ENCODE peak calls at places on chromosome 1, in seven cellular contexts. W is CD4-positive, alpha-beta T cell; U is A549; N is esophagus squamous epithelium; Y is PC-9; L is tibial artery; G is psoas muscle. M is an unnamed sample.

GRCh38 chr1:16162163-16162822 is 6.4 kb upstream of the EPHA2 start:
- DNase-seq in Y (peak; percentile 9), G (no peak), U (no peak), W (peak; percentile 49), N (no peak), L (no peak), M (no peak)

GRCh38 chr1:75423616-75424015 is 187.3 kb downstream of the SLC44A5 start:
- DNase-seq in U (no peak), N (no peak), W (no peak), G (no peak), L (no peak), Y (no peak), M (no peak)

GRCh38 chr1:28804071-28804470 is 7.9 kb upstream of the OPRD1 start:
- DNase-seq in U (no peak), G (no peak), W (no peak), Y (no peak), N (no peak), L (no peak), M (no peak)

GRCh38 chr1:214205053-214205452 is 75.9 kb upstream of the SMYD2 start:
- DNase-seq in N (no peak), U (no peak), W (no peak), L (no peak), Y (no peak), G (no peak), M (no peak)

GRCh38 chr1:224212618-224213037 is 29.6 kb downstream of the DEGS1 start:
- DNase-seq in Y (peak; percentile 94), G (peak; percentile 59), N (no peak), W (no peak), L (no peak), U (no peak), M (no peak)

GRCh38 chr1:100304921-100305320 is 38.9 kb downstream of the RTCA start:
- DNase-seq in G (no peak), N (no peak), W (no peak), L (no peak), U (no peak), Y (no peak), M (no peak)

GRCh38 chr1:31310131-31310530 is 13.3 kb downstream of the ZCCHC17 start:
- DNase-seq in L (no peak), Y (no peak), N (no peak), W (no peak), U (no peak), G (no peak), M (no peak)

GRCh38 chr1:115112496-115113375 is 23.4 kb upstream of the TSPAN2 start:
- DNase-seq in L (no peak), G (no peak), U (no peak), Y (no peak), W (peak; percentile 47), N (no peak), M (no peak)

GRCh38 chr1:101147381-101147780 is 89.4 kb upstream of the S1PR1 start:
- DNase-seq in N (no peak), L (no peak), Y (peak; percentile 29), G (no peak), U (no peak), W (no peak), M (no peak)

GRCh38 chr1:210726621-210727020 is 397.9 kb downstream of the HHAT start:
- DNase-seq in U (no peak), Y (no peak), L (no peak), W (no peak), N (no peak), G (no peak), M (no peak)

GRCh38 chr1:214569357-214570004 is 18.1 kb upstream of the PTPN14 start:
- DNase-seq in L (no peak), U (no peak), Y (no peak), G (no peak), N (no peak), W (no peak), M (no peak)

GRCh38 chr1:231178970-231179369 is 17.1 kb downstream of the TRIM67 start:
- DNase-seq in L (no peak), U (no peak), W (no peak), Y (no peak), N (no peak), G (no peak), M (no peak)

GRCh38 chr1:15220024-15220392 is 27.0 kb upstream of the FHAD1 start:
- DNase-seq in W (no peak), U (no peak), N (no peak), G (no peak), Y (no peak), L (no peak), M (no peak)

GRCh38 chr1:2856821-2857290 is 55.4 kb upstream of the TTC34 start:
- DNase-seq in L (no peak), G (peak; percentile 35), Y (no peak), N (no peak), U (no peak), W (no peak), M (no peak)

GRCh38 chr1:2854151-2854550 is 52.7 kb upstream of the TTC34 start:
- DNase-seq in L (no peak), N (no peak), Y (no peak), G (peak; percentile 29), U (no peak), W (no peak), M (no peak)

GRCh38 chr1:2854611-2855010 is 53.1 kb upstream of the TTC34 start:
- DNase-seq in G (peak; percentile 21), U (no peak), N (no peak), L (no peak), W (no peak), Y (no peak), M (no peak)

GRCh38 chr1:2856076-2856390 is 54.5 kb upstream of the TTC34 start:
- DNase-seq in G (peak; percentile 42), L (no peak), W (no peak), N (no peak), U (no peak), Y (no peak), M (no peak)

GRCh38 chr1:2855206-2856075 is 53.9 kb upstream of the TTC34 start:
- DNase-seq in G (peak; percentile 47), N (no peak), U (no peak), W (no peak), L (no peak), Y (no peak), M (no peak)
- H3K27ac ChIP-seq in G (no peak overlapping the region), N (no peak overlapping the region), U (no peak overlapping the region), W (no peak overlapping the region), L (no peak overlapping the region), Y (no peak overlapping the region), M (no peak overlapping the region)

GRCh38 chr1:7362947-7363346 is 408.1 kb upstream of the VAMP3 start:
- DNase-seq in L (no peak), W (no peak), G (no peak), N (no peak), U (no peak), Y (no peak), M (no peak)
- H3K27ac ChIP-seq in L (no peak overlapping the region), W (no peak overlapping the region), G (peak overlapping the region; percentile 60), N (no peak overlapping the region), U (no peak overlapping the region), Y (no peak overlapping the region), M (no peak overlapping the region)

DNA sequence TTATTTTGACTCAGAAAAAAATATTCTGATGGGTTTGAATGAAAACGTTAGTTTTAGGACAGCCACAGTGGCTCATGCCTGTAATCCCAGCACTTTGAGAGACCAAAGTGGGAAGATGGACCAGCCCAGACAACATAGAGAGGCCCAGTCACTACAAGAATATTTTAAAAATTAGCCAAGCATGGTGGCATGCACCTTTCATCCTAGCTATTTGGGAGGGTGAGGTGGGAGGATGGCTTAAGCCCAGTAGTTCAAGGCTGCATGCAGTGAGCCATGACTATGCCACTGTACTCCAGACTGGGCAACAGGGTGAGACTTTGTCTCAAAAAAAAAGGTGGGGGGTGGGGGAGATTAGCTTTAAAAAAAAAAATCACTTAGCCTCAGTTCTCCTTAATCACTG is 127.5 kb downstream of the LBR start:
- DNase-seq in G (no peak), U (no peak), Y (no peak), N (no peak), W (no peak), L (no peak), M (no peak)
- H3K27ac ChIP-seq in G (no peak overlapping the region), U (no peak overlapping the region), Y (no peak overlapping the region), N (no peak overlapping the region), W (no peak overlapping the region), L (no peak overlapping the region), M (no peak overlapping the region)

GRCh38 chr1:225445644-225446297 is 17.9 kb upstream of the LBR start:
- DNase-seq in L (peak; percentile 53), N (no peak), W (no peak), Y (peak; percentile 94), G (no peak), U (no peak), M (no peak)

GRCh38 chr1:225446298-225446941 is 18.6 kb upstream of the LBR start:
- DNase-seq in U (no peak), L (peak; percentile 60), Y (no peak), N (no peak), G (no peak), W (no peak), M (no peak)

GRCh38 chr1:225447649-225448048 is 19.8 kb upstream of the LBR start:
- DNase-seq in U (no peak), G (no peak), W (no peak), L (peak; percentile 92), Y (no peak), N (no peak), M (no peak)

GRCh38 chr1:225448146-225448805 is 20.4 kb upstream of the LBR start:
- DNase-seq in U (no peak), W (no peak), N (no peak), G (no peak), L (peak; percentile 64), Y (no peak), M (peak; percentile 33)

GRCh38 chr1:225447001-225447615 is 19.3 kb upstream of the LBR start:
- DNase-seq in W (no peak), L (peak; percentile 68), Y (no peak), G (no peak), U (no peak), N (no peak), M (no peak)
- H3K27ac ChIP-seq in W (no peak overlapping the region), L (peak overlapping the region; percentile 88), Y (peak overlapping the region; percentile 95), G (peak overlapping the region; percentile 64), U (peak overlapping the region; percentile 84), N (peak overlapping the region; percentile 91), M (peak overlapping the region; percentile 77)